ENCODE peak calls at places on chromosomes 16 and 17, in seven cellular contexts. C is GM04503; X is WTC11; Z is neural crest cell; S is T-helper 1 cell; O is CD8-positive, alpha-beta T cell; L is neuronal stem cell. T is an unnamed sample.

GRCh38 chr17:50018909-50019308 is 23.9 kb upstream of the DLX3 start:
- DNase-seq in C (no peak), X (no peak), Z (no peak), S (no peak), O (no peak), L (no peak), T (no peak)

GRCh38 chr16:84501077-84501735 is 3.3 kb downstream of the MEAK7 start:
- DNase-seq in C (no peak), X (no peak), Z (no peak), S (no peak), O (no peak), L (no peak), T (peak; percentile 96)

GRCh38 chr17:50832267-50833227 is 2.8 kb upstream of the WFIKKN2 start:
- DNase-seq in C (no peak), X (no peak), Z (no peak), S (no peak), O (no peak), L (no peak), T (no peak)

GRCh38 chr17:17345294-17345597 is 42.1 kb downstream of the NT5M start:
- DNase-seq in C (no peak), X (no peak), Z (no peak), S (no peak), O (no peak), L (no peak), T (no peak)

GRCh38 chr16:14658063-14658462 is 25.3 kb downstream of the BFAR start:
- DNase-seq in C (no peak), X (no peak), Z (no peak), S (no peak), O (no peak), L (no peak), T (peak; percentile 67)

GRCh38 chr16:66899945-66900688 is 18.6 kb downstream of the CDH16 start:
- DNase-seq in C (peak; percentile 21), X (no peak), Z (no peak), S (no peak), O (no peak), L (no peak), T (peak; percentile 41)

GRCh38 chr17:72487731-72488325 is 367.0 kb downstream of the SOX9 start:
- DNase-seq in C (no peak), X (no peak), Z (no peak), S (no peak), O (no peak), L (no peak), T (no peak)

GRCh38 chr17:56110463-56111138 is 42.7 kb upstream of the ANKFN1 start:
- DNase-seq in C (no peak), X (no peak), Z (no peak), S (no peak), O (no peak), L (no peak), T (no peak)

GRCh38 chr17:80990921-80991644 is 558 bp upstream of the CHMP6 start:
- DNase-seq in C (no peak), X (no peak), Z (no peak), S (no peak), O (no peak), L (no peak), T (no peak)

GRCh38 chr16:30351586-30352419 is 3.3 kb downstream of the CD2BP2 start:
- DNase-seq in C (peak; percentile 86), X (no peak), Z (no peak), S (no peak), O (no peak), L (no peak), T (peak; percentile 37)

GRCh38 chr16:54936086-54936978 is 5.7 kb downstream of the IRX5 start:
- DNase-seq in C (no peak), X (peak; percentile 74), Z (peak; percentile 42), S (no peak), O (no peak), L (peak; percentile 63), T (peak; percentile 69)

T was measured in mammary epithelial cell.